ENCODE peak calls at places on chromosomes 2 and 18, in six cellular contexts. One of them, this sample, is unnamed.

GRCh38 chr2:124836415-124836814 is 811.3 kb downstream of the CNTNAP5 start:
- DNase-seq in HepG2: no peak
- DNase-seq in K562: no peak
- DNase-seq in HCT116: no peak
- DNase-seq in SK-N-SH: peak; percentile 15
- DNase-seq in GM12878: no peak
- DNase-seq in this sample: no peak

GRCh38 chr2:157874997-157875719 is 972 bp downstream of the ACVR1 start:
- DNase-seq in K562: peak; percentile 18
- DNase-seq in HCT116: no peak
- DNase-seq in HepG2: no peak
- DNase-seq in SK-N-SH: peak; percentile 38
- DNase-seq in GM12878: no peak
- DNase-seq in this sample: no peak

GRCh38 chr2:22692751-22693150 is 692.2 kb upstream of the KLHL29 start:
- DNase-seq in K562: no peak
- DNase-seq in HCT116: no peak
- DNase-seq in HepG2: no peak
- DNase-seq in SK-N-SH: no peak
- DNase-seq in GM12878: no peak
- DNase-seq in this sample: no peak

GRCh38 chr2:199100326-199101110 is 357.2 kb downstream of the SATB2 start:
- DNase-seq in HCT116: no peak
- DNase-seq in GM12878: no peak
- DNase-seq in HepG2: no peak
- DNase-seq in K562: no peak
- DNase-seq in SK-N-SH: no peak
- DNase-seq in this sample: no peak

GRCh38 chr2:96811916-96812315 is 4.2 kb upstream of the CNNM3 start:
- DNase-seq in HCT116: no peak
- DNase-seq in K562: no peak
- DNase-seq in GM12878: no peak
- DNase-seq in HepG2: no peak
- DNase-seq in SK-N-SH: no peak
- DNase-seq in this sample: no peak

GRCh38 chr2:107576991-107577390 is 249.7 kb upstream of the RGPD4 start:
- DNase-seq in GM12878: no peak
- DNase-seq in SK-N-SH: no peak
- DNase-seq in HCT116: no peak
- DNase-seq in K562: no peak
- DNase-seq in HepG2: no peak
- DNase-seq in this sample: no peak

GRCh38 chr2:237260032-237260431 is 153.9 kb downstream of the COL6A3 start:
- DNase-seq in GM12878: no peak
- DNase-seq in SK-N-SH: no peak
- DNase-seq in HCT116: no peak
- DNase-seq in K562: no peak
- DNase-seq in HepG2: no peak
- DNase-seq in this sample: no peak

GRCh38 chr2:17122887-17123501 is 395.2 kb downstream of the RAD51AP2 start:
- DNase-seq in GM12878: no peak
- DNase-seq in SK-N-SH: no peak
- DNase-seq in HCT116: no peak
- DNase-seq in K562: peak; percentile 76
- DNase-seq in HepG2: no peak
- DNase-seq in this sample: no peak

GRCh38 chr2:200364620-200365019 is 58.1 kb downstream of the SPATS2L start:
- DNase-seq in HepG2: no peak
- DNase-seq in HCT116: no peak
- DNase-seq in GM12878: no peak
- DNase-seq in K562: no peak
- DNase-seq in SK-N-SH: no peak
- DNase-seq in this sample: no peak

GRCh38 chr2:207549145-207549544 is 19.4 kb downstream of the CREB1 start:
- DNase-seq in HepG2: no peak
- DNase-seq in K562: no peak
- DNase-seq in HCT116: no peak
- DNase-seq in GM12878: no peak
- DNase-seq in SK-N-SH: no peak
- DNase-seq in this sample: no peak

GRCh38 chr2:96509847-96510230 is 4.7 kb upstream of the NEURL3 start:
- DNase-seq in HCT116: no peak
- DNase-seq in HepG2: no peak
- DNase-seq in K562: no peak
- DNase-seq in GM12878: no peak
- DNase-seq in SK-N-SH: no peak
- DNase-seq in this sample: no peak

GRCh38 chr2:105329561-105330495 is at the start of gene TGFBRAP1:
- DNase-seq in K562: peak; percentile 81
- DNase-seq in SK-N-SH: peak; percentile 93
- DNase-seq in HepG2: peak; percentile 35
- DNase-seq in GM12878: no peak
- DNase-seq in HCT116: no peak
- DNase-seq in this sample: no peak

GRCh38 chr2:233061007-233061590 is 957 bp downstream of the INPP5D start:
- DNase-seq in K562: no peak
- DNase-seq in HepG2: no peak
- DNase-seq in SK-N-SH: no peak
- DNase-seq in HCT116: no peak
- DNase-seq in GM12878: no peak
- DNase-seq in this sample: no peak

GRCh38 chr18:9771261-9771976 is 63.3 kb downstream of the RAB31 start:
- DNase-seq in K562: peak; percentile 91
- DNase-seq in GM12878: no peak
- DNase-seq in SK-N-SH: peak; percentile 86
- DNase-seq in HepG2: peak; percentile 53
- DNase-seq in HCT116: peak; percentile 56
- DNase-seq in this sample: peak; percentile 99

GRCh38 chr18:731185-731584 is 18.8 kb upstream of the ENOSF1 start:
- DNase-seq in GM12878: no peak
- DNase-seq in HepG2: no peak
- DNase-seq in K562: peak; percentile 42
- DNase-seq in HCT116: no peak
- DNase-seq in SK-N-SH: no peak
- DNase-seq in this sample: no peak

GRCh38 chr2:118856978-118857676 is 9.7 kb upstream of the EN1 start:
- DNase-seq in HCT116: no peak
- DNase-seq in HepG2: no peak
- DNase-seq in SK-N-SH: peak; percentile 30
- DNase-seq in GM12878: no peak
- DNase-seq in K562: no peak
- DNase-seq in this sample: no peak

GRCh38 chr18:77108001-77108692 is 24.4 kb downstream of the MBP start:
- DNase-seq in K562: no peak
- DNase-seq in GM12878: no peak
- DNase-seq in SK-N-SH: no peak
- DNase-seq in HepG2: no peak
- DNase-seq in HCT116: no peak
- DNase-seq in this sample: peak; percentile 33

GRCh38 chr2:143847257-143847656 is 672.7 kb downstream of the ZEB2 start:
- DNase-seq in HCT116: no peak
- DNase-seq in GM12878: no peak
- DNase-seq in HepG2: no peak
- DNase-seq in SK-N-SH: no peak
- DNase-seq in K562: no peak
- DNase-seq in this sample: no peak

GRCh38 chr2:121080013-121080772 is 204.8 kb downstream of the TFCP2L1 start:
- DNase-seq in HepG2: peak; percentile 61
- DNase-seq in K562: peak; percentile 70
- DNase-seq in SK-N-SH: peak; percentile 85
- DNase-seq in GM12878: no peak
- DNase-seq in HCT116: peak; percentile 37
- DNase-seq in this sample: peak; percentile 96

GRCh38 chr2:147365577-147365976 is 479.3 kb upstream of the ACVR2A start:
- DNase-seq in HepG2: no peak
- DNase-seq in SK-N-SH: no peak
- DNase-seq in HCT116: no peak
- DNase-seq in GM12878: no peak
- DNase-seq in K562: no peak
- DNase-seq in this sample: no peak

GRCh38 chr2:145919507-145919906 is 1399.6 kb upstream of the ZEB2 start:
- DNase-seq in SK-N-SH: no peak
- DNase-seq in GM12878: no peak
- DNase-seq in HCT116: no peak
- DNase-seq in HepG2: no peak
- DNase-seq in K562: no peak
- DNase-seq in this sample: no peak

GRCh38 chr2:145916799-145917198 is 1396.9 kb upstream of the ZEB2 start:
- DNase-seq in HepG2: no peak
- DNase-seq in HCT116: no peak
- DNase-seq in GM12878: no peak
- DNase-seq in SK-N-SH: no peak
- DNase-seq in K562: no peak
- DNase-seq in this sample: no peak

GRCh38 chr2:145914716-145915115 is 1394.8 kb upstream of the ZEB2 start:
- DNase-seq in K562: no peak
- DNase-seq in HCT116: no peak
- DNase-seq in HepG2: no peak
- DNase-seq in SK-N-SH: no peak
- DNase-seq in GM12878: no peak
- DNase-seq in this sample: no peak

DNA sequence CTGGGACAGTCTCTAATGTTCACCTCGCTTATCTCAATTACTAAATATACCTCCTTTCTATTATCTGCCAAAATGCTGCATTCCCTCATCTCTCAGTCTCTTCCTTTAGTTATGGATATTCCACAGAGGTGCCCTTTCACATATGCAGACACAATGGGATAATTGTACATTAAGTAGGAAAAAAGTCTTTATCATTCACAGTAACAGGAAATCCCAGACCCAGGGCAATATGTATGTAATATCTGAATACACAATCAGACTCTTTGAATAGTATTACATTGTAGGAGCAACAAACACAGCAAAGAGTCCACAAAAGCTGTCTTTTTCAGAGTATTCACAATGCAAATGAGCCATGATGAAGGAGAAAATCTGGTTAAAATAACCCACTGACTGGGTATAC is 1399.0 kb upstream of the ZEB2 start:
- DNase-seq in K562: no peak
- DNase-seq in GM12878: no peak
- DNase-seq in HCT116: no peak
- DNase-seq in HepG2: no peak
- DNase-seq in SK-N-SH: no peak
- DNase-seq in this sample: no peak
- H3K4me3 ChIP-seq in K562: no peak overlapping the region
- H3K4me3 ChIP-seq in GM12878: no peak overlapping the region
- H3K4me3 ChIP-seq in HCT116: no peak overlapping the region
- H3K4me3 ChIP-seq in HepG2: no peak overlapping the region
- H3K4me3 ChIP-seq in SK-N-SH: no peak overlapping the region
- H3K4me3 ChIP-seq in this sample: no peak overlapping the region

DNA sequence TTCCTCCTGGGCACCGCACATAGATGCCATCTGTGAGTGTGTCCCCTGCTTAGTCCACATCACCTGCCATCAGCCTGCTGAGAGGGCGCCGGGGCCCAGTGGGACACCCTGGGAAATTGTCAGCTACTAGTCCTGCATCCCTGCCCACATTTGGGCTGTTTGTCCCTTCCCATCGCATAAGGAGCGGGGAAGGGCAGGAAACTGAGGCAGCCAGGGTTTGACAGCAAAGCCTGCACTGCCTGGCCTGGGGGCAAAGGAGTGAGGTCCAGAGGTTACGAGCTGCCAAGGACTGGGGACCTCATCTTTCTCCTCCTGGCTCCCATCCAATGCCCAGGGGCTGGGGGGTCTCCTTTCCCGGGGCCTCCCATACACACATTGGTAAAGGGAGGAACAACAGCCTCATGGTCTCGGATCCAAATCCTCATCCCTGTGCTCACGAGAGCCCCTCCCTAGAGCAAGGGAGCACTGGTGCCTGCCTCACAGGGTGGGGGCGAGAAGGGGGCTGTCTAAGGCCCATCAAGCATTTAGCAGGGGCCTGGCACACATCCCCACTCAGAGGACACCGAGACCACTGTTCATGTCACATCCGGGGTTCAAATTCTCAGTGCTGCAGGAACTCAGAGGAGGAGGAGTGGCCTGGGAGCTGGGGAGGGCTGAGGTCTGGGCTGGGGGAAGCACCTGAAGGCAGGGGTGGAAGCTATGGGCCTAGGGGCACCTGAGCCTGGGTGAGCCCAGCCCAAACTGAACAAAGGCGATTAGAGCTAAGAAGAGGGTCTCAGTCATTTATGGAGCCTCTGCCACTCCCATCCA is 113.8 kb downstream of the SMAD7 start:
- DNase-seq in K562: no peak
- DNase-seq in HepG2: no peak
- DNase-seq in GM12878: no peak
- DNase-seq in SK-N-SH: no peak
- DNase-seq in HCT116: no peak
- DNase-seq in this sample: no peak
- H3K4me1 ChIP-seq in K562: peaks cover 17% of the 10 kb centered on the region
- H3K4me1 ChIP-seq in HepG2: no peaks in the 10 kb centered on the region
- H3K4me1 ChIP-seq in GM12878: peaks cover 30% of the 10 kb centered on the region
- H3K4me1 ChIP-seq in SK-N-SH: peaks cover 62% of the 10 kb centered on the region
- H3K4me1 ChIP-seq in HCT116: peaks cover 62% of the 10 kb centered on the region
- H3K4me1 ChIP-seq in this sample: peaks cover 4% of the 10 kb centered on the region

DNA sequence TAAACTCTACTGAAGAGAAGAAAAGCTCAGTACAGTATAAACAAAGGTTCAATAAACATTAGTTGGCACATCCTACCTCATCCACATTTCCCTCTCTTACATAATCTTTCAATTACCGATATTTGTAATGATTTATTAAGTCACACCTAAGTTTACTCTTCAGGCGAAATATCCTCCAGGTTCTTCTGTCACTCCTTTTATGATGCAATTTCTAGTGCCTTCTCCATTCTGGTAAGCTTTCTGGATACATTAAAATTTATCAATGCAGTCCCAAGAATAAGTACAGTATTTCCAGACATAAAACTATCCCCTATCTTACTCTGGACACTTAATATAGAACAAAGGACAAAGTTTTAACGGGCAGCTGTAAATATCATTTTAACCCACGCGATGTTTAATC is 5.6 kb downstream of the HNRNPLL start:
- DNase-seq in HepG2: no peak
- DNase-seq in SK-N-SH: no peak
- DNase-seq in HCT116: no peak
- DNase-seq in K562: no peak
- DNase-seq in GM12878: no peak
- DNase-seq in this sample: no peak
- TF ChIP-seq JUND in HepG2: no peak
- TF ChIP-seq JUND in SK-N-SH: no peak
- TF ChIP-seq JUND in HCT116: no peak
- TF ChIP-seq JUND in K562: no peak
- TF ChIP-seq JUND in GM12878: no peak
- TF ChIP-seq JUND in this sample: no peak

GRCh38 chr2:72131916-72132841 is 15.5 kb downstream of the CYP26B1 start:
- DNase-seq in GM12878: no peak
- DNase-seq in SK-N-SH: peak; percentile 16
- DNase-seq in K562: no peak
- DNase-seq in HepG2: no peak
- DNase-seq in HCT116: no peak
- DNase-seq in this sample: peak; percentile 37

GRCh38 chr2:72129676-72130340 is 17.9 kb downstream of the CYP26B1 start:
- DNase-seq in HCT116: no peak
- DNase-seq in GM12878: no peak
- DNase-seq in K562: no peak
- DNase-seq in HepG2: no peak
- DNase-seq in SK-N-SH: peak; percentile 6
- DNase-seq in this sample: peak; percentile 38

GRCh38 chr2:72128843-72129227 is 18.8 kb downstream of the CYP26B1 start:
- DNase-seq in HepG2: no peak
- DNase-seq in K562: no peak
- DNase-seq in HCT116: no peak
- DNase-seq in SK-N-SH: no peak
- DNase-seq in GM12878: no peak
- DNase-seq in this sample: no peak

GRCh38 chr2:72131371-72131891 is 16.2 kb downstream of the CYP26B1 start:
- DNase-seq in SK-N-SH: no peak
- DNase-seq in HepG2: no peak
- DNase-seq in K562: no peak
- DNase-seq in GM12878: no peak
- DNase-seq in HCT116: no peak
- DNase-seq in this sample: peak; percentile 39

GRCh38 chr2:72130671-72131360 is 16.8 kb downstream of the CYP26B1 start:
- DNase-seq in HCT116: no peak
- DNase-seq in SK-N-SH: no peak
- DNase-seq in K562: no peak
- DNase-seq in HepG2: no peak
- DNase-seq in GM12878: no peak
- DNase-seq in this sample: no peak
- H3K4me3 ChIP-seq in HCT116: no peak overlapping the region
- H3K4me3 ChIP-seq in SK-N-SH: no peak overlapping the region
- H3K4me3 ChIP-seq in K562: no peak overlapping the region
- H3K4me3 ChIP-seq in HepG2: no peak overlapping the region
- H3K4me3 ChIP-seq in GM12878: no peak overlapping the region
- H3K4me3 ChIP-seq in this sample: no peak overlapping the region